ENCODE peak calls at places on chromosomes 5 and 9, in four cellular contexts. W is transverse colon, X is GM23248, S is SJSA1. R is an unnamed sample.

GRCh38 chr9:74001382-74001781 is 495.8 kb upstream of the RORB start:
- DNase-seq in X (no peak), W (no peak), S (no peak), R (no peak)

GRCh38 chr9:86721843-86722705 is 225.2 kb downstream of the GAS1 start:
- DNase-seq in W (no peak), X (peak), S (peak), R (no peak)

GRCh38 chr5:9513825-9514224 is 32.0 kb downstream of the SEMA5A start:
- DNase-seq in X (peak), W (no peak), S (no peak), R (no peak)

GRCh38 chr9:96021616-96022444 is 146.3 kb downstream of the ERCC6L2 start:
- DNase-seq in S (no peak), W (no peak), X (no peak), R (no peak)

GRCh38 chr9:81635526-81636279 is 53.6 kb downstream of the TLE1 start:
- DNase-seq in X (peak), S (no peak), W (no peak), R (no peak)

GRCh38 chr9:36559036-36559695 is 13.5 kb upstream of the MELK start:
- DNase-seq in X (peak), S (no peak), W (no peak), R (no peak)

GRCh38 chr9:134505032-134505431 is 136.6 kb upstream of the COL5A1 start:
- DNase-seq in S (no peak), X (no peak), W (no peak), R (no peak)

GRCh38 chr9:135998410-135999071 is 37.4 kb upstream of the UBAC1 start:
- DNase-seq in X (no peak), S (no peak), W (no peak), R (no peak)

GRCh38 chr5:33713087-33713486 is 178.7 kb downstream of the ADAMTS12 start:
- DNase-seq in W (no peak), X (no peak), S (no peak), R (no peak)

GRCh38 chr9:99588299-99588698 is 233.4 kb upstream of the NR4A3 start:
- DNase-seq in X (no peak), W (no peak), S (no peak), R (no peak)

GRCh38 chr5:52948418-52949076 is 40.6 kb upstream of the ITGA2 start:
- DNase-seq in S (peak), W (peak), X (peak), R (peak)

GRCh38 chr9:3751125-3751758 is 225.4 kb upstream of the RFX3 start:
- DNase-seq in X (peak), W (no peak), S (peak), R (no peak)

GRCh38 chr5:135979510-135979909 is 24.7 kb upstream of the LECT2 start:
- DNase-seq in X (peak), W (no peak), S (no peak), R (no peak)

GRCh38 chr9:2414465-2414864 is 207.1 kb upstream of the VLDLR start:
- DNase-seq in S (no peak), W (no peak), X (peak), R (no peak)

GRCh38 chr9:132793606-132794580 is 84.2 kb downstream of the AK8 start:
- DNase-seq in X (no peak), S (no peak), W (no peak), R (no peak)

GRCh38 chr5:42570946-42571625 is 147.8 kb downstream of the GHR start:
- DNase-seq in X (peak), S (no peak), W (no peak), R (no peak)

GRCh38 chr9:132802121-132802795 is 75.8 kb downstream of the AK8 start:
- DNase-seq in W (no peak), S (no peak), X (no peak), R (no peak)

GRCh38 chr5:43110606-43111170 is 10.0 kb upstream of the ZNF131 start:
- DNase-seq in S (no peak), X (no peak), W (peak), R (no peak)

GRCh38 chr5:147234098-147234824 is 565 bp upstream of the STK32A start:
- DNase-seq in S (no peak), X (peak), W (no peak), R (no peak)

GRCh38 chr9:36036253-36036779 is 397 bp upstream of the RECK start:
- DNase-seq in W (no peak), S (no peak), X (no peak), R (no peak)

GRCh38 chr9:6973762-6974161 is 216.0 kb downstream of the KDM4C start:
- DNase-seq in W (no peak), S (no peak), X (peak), R (no peak)

GRCh38 chr5:25448646-25449045 is 803.9 kb upstream of the CDH10 start:
- DNase-seq in S (no peak), X (no peak), W (no peak), R (no peak)

GRCh38 chr5:9421823-9422354 is 124.0 kb downstream of the SEMA5A start:
- DNase-seq in W (no peak), X (no peak), S (no peak), R (no peak)

GRCh38 chr9:77954018-77954417 is 77.6 kb downstream of the GNAQ start:
- DNase-seq in S (no peak), W (no peak), X (peak), R (no peak)

GRCh38 chr5:95723632-95724369 is 7.3 kb upstream of the RHOBTB3 start:
- DNase-seq in X (peak), W (no peak), S (no peak), R (no peak)

GRCh38 chr9:129587487-129588262 is 33.2 kb downstream of the C9orf50 start:
- DNase-seq in S (no peak), X (no peak), W (no peak), R (peak)

GRCh38 chr9:134267305-134268265 is 58.7 kb upstream of the RXRA start:
- DNase-seq in X (no peak), W (no peak), S (no peak), R (no peak)

GRCh38 chr5:76084496-76085285 is 1.5 kb downstream of the SV2C start:
- DNase-seq in W (no peak), S (no peak), X (peak), R (peak)

GRCh38 chr9:113545068-113545467 is 81.5 kb downstream of the RGS3 start:
- DNase-seq in S (no peak), W (no peak), X (no peak), R (no peak)

GRCh38 chr9:2583308-2584013 is 38.1 kb upstream of the VLDLR start:
- DNase-seq in W (peak), S (no peak), X (no peak), R (peak)

GRCh38 chr9:13118294-13118693 is 161.2 kb downstream of the MPDZ start:
- DNase-seq in X (no peak), S (no peak), W (no peak), R (no peak)

GRCh38 chr5:24791326-24791725 is 146.5 kb upstream of the CDH10 start:
- DNase-seq in S (no peak), X (no peak), W (no peak), R (no peak)

GRCh38 chr9:14245901-14246525 is 67.9 kb downstream of the NFIB start:
- DNase-seq in S (no peak), W (no peak), X (peak), R (no peak)

GRCh38 chr5:24272735-24273134 is 372.0 kb downstream of the CDH10 start:
- DNase-seq in X (no peak), S (no peak), W (no peak), R (no peak)

GRCh38 chr9:134694714-134695113 is 53.1 kb downstream of the COL5A1 start:
- DNase-seq in S (no peak), X (no peak), W (no peak), R (no peak)

GRCh38 chr9:129749575-129749974 is 3.3 kb downstream of the PTGES start:
- DNase-seq in W (no peak), X (no peak), S (no peak), R (no peak)

GRCh38 chr9:106883030-106883429 is 20.1 kb downstream of the ZNF462 start:
- DNase-seq in X (no peak), S (no peak), W (no peak), R (no peak)

GRCh38 chr9:106880863-106881262 is 17.9 kb downstream of the ZNF462 start:
- DNase-seq in X (peak), W (no peak), S (no peak), R (no peak)

GRCh38 chr9:106885451-106885850 is 22.5 kb downstream of the ZNF462 start:
- DNase-seq in W (no peak), X (peak), S (no peak), R (no peak)

GRCh38 chr9:106886111-106887046 is 23.4 kb downstream of the ZNF462 start:
- DNase-seq in X (peak), S (no peak), W (no peak), R (no peak)

DNA sequence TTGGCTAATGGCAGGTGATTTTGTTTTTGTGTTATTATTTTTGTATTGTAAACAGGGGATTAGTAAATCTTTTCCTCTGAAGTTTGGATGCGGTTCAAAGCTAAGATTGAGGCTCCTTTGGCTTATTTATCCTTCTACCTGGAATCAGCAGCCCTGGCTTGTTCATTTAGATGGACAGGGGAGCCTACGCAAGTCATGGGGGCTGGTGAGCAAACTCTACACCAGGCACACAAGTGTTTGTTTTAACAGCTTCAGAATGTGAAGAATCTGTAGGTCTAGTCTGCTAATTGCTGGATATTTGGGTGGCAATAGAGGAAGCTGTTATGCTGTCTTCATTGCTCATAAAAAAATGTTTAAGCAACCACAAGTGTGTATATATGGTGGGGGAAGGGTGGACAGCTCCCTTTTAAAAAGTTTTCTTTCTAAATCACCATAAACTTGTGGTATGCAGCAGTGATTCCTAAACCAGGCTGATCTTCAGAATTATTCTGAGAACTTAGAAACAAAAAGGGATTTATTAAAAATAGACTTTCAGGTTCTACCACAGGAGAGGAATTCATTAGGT is 20.7 kb downstream of the ZNF462 start:
- DNase-seq in S (no peak), W (no peak), X (peak), R (no peak)
- H3K4me3 ChIP-seq in S (no peak), W (no peak), X (no peak), R (no peak)

GRCh38 chr9:108275906-108276305 is 579.9 kb downstream of the ACTL7B start:
- DNase-seq in X (no peak), W (no peak), S (no peak), R (no peak)
- H3K4me3 ChIP-seq in X (no peak), W (no peak), S (no peak), R (no peak)

GRCh38 chr5:113268232-113268631 is 166.6 kb downstream of the TSSK1B start:
- DNase-seq in W (no peak), X (no peak), S (no peak), R (no peak)

GRCh38 chr5:113266227-113266912 is 168.4 kb downstream of the TSSK1B start:
- DNase-seq in S (no peak), W (no peak), X (peak), R (no peak)

GRCh38 chr5:113265190-113265589 is 169.6 kb downstream of the TSSK1B start:
- DNase-seq in S (no peak), X (no peak), W (no peak), R (no peak)

GRCh38 chr5:113267361-113267900 is 167.4 kb downstream of the TSSK1B start:
- DNase-seq in S (no peak), W (no peak), X (no peak), R (no peak)

DNA sequence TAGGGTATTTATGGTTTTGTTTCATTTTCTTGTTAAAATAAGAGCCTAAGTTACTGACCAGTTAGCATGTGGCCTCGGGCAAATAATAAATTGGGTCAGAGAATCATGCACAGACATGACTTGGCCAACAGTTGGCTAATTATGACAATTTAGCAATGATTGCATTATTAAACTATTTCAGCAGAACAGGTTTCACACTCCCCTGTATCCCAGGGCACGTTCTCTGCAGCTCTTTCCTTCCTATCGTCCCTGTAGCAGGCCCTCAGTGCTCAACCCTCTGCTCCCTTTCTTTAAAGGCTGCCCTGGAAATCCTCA is 167.9 kb downstream of the TSSK1B start:
- DNase-seq in W (no peak), X (no peak), S (no peak), R (no peak)
- H3K4me3 ChIP-seq in W (no peak), X (no peak), S (no peak), R (no peak)

GRCh38 chr5:94281402-94281801 is 337.0 kb downstream of the KIAA0825 start:
- DNase-seq in X (no peak), W (no peak), S (no peak), R (no peak)
- H3K4me3 ChIP-seq in X (no peak), W (no peak), S (no peak), R (no peak)

DNA sequence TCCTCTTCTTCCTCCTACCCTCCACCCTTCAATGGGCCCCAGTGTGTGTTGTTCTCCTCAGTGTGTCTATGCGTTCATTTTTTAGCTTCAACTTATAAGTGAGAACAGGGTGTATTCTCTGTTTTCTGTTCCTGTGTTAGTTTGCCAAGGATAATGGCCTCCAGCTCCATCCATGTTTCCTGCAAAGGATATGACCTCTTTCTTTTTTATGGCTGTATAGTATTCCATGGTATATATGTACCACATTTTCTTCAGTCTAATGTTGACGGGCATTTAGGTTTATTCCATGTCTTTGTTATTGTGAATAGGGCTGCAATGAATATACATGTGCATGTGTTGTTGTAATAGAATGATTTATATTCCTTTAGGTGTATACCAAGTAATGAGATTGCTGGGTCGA is 634.9 kb upstream of the SEMA6A start:
- DNase-seq in W (no peak), X (no peak), S (no peak), R (no peak)
- H3K4me3 ChIP-seq in W (no peak), X (no peak), S (no peak), R (no peak)

GRCh38 chr9:112011051-112011620 is 114.5 kb downstream of the UGCG start:
- DNase-seq in S (no peak), W (no peak), X (no peak), R (no peak)

GRCh38 chr9:112010537-112010936 is 113.9 kb downstream of the UGCG start:
- DNase-seq in X (no peak), S (no peak), W (no peak), R (no peak)

GRCh38 chr9:112013261-112013660 is 116.6 kb downstream of the UGCG start:
- DNase-seq in S (no peak), X (no peak), W (no peak), R (no peak)

GRCh38 chr9:112009656-112010055 is 113.0 kb downstream of the UGCG start:
- DNase-seq in X (no peak), S (no peak), W (no peak), R (no peak)

GRCh38 chr9:112012026-112012902 is 115.7 kb downstream of the UGCG start:
- DNase-seq in X (peak), W (peak), S (peak), R (no peak)
- H3K4me3 ChIP-seq in X (peak), W (no peak), S (no peak), R (no peak)

DNA sequence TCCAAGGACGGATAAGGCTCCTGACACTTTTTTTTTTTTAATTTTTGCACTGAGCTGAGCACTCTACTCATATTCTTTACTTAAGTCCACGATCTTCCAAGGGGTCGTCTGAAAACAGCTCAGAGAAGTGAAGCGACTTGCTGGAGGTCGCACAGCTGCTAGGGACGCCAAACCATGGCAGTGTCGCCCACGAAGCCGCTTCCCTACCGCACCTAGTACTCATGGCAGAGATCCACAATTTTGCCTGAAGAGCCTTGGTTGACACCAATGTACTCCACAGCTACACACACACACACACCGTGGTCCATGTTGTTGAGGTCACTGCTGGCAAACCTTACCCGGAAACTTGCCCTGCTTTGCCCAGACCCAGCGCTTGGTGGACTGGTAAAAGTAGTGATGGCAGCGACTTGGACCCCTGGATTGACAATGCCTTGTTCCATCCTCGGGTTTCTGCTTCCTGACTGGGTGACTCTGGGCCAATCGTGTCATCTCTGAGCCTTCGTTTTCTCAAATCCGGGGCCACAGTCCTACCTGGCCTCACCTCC is 519 bp upstream of the SLIT3 start:
- DNase-seq in S (no peak), W (no peak), X (peak), R (no peak)
- H3K4me3 ChIP-seq in S (peak), W (peak), X (peak), R (no peak)

GRCh38 chr5:67197536-67197935 is 937 bp upstream of the CD180 start:
- DNase-seq in W (no peak), S (no peak), X (no peak), R (no peak)
- H3K4me3 ChIP-seq in W (no peak), S (no peak), X (no peak), R (no peak)

GRCh38 chr9:137269231-137269772 is 8.2 kb upstream of the TOR4A start:
- DNase-seq in W (peak), S (no peak), X (no peak), R (peak)
- H3K4me3 ChIP-seq in W (no peak), S (no peak), X (no peak), R (no peak)